ENCODE peak calls at places on chromosome 17, in nine cellular contexts. One of them, this sample, is unnamed.

GRCh38 chr17:83180996-83181481 is 101.6 kb downstream of the METRNL start:
- DNase-seq in NCI-H1105: no peak
- DNase-seq in left lobe of liver: no peak
- DNase-seq in stimulated activated naive CD8-positive, alpha-beta T cell treated with anti-CD3 and anti-CD28 coated beads, Interleukin-15, Interleukin-2, amounts not matched to agents 100 U/mL and 50 U/mL, for 24 hours: peak; percentile 2
- DNase-seq in CD8-positive, alpha-beta memory T cell: no peak
- DNase-seq in pancreas: no peak
- DNase-seq in H7: no peak
- DNase-seq in tibial artery: no peak
- DNase-seq in EH: no peak
- DNase-seq in this sample: no peak

GRCh38 chr17:332558-333322 is 19.9 kb downstream of the RPH3AL start:
- DNase-seq in H7: no peak
- DNase-seq in stimulated activated naive CD8-positive, alpha-beta T cell treated with anti-CD3 and anti-CD28 coated beads, Interleukin-15, Interleukin-2, amounts not matched to agents 100 U/mL and 50 U/mL, for 24 hours: no peak
- DNase-seq in tibial artery: peak; percentile 23
- DNase-seq in pancreas: no peak
- DNase-seq in left lobe of liver: no peak
- DNase-seq in CD8-positive, alpha-beta memory T cell: no peak
- DNase-seq in NCI-H1105: no peak
- DNase-seq in EH: peak; percentile 71
- DNase-seq in this sample: no peak

GRCh38 chr17:75576661-75577060 is 10.9 kb upstream of the MYO15B start:
- DNase-seq in CD8-positive, alpha-beta memory T cell: no peak
- DNase-seq in left lobe of liver: no peak
- DNase-seq in NCI-H1105: no peak
- DNase-seq in tibial artery: no peak
- DNase-seq in pancreas: no peak
- DNase-seq in stimulated activated naive CD8-positive, alpha-beta T cell treated with anti-CD3 and anti-CD28 coated beads, Interleukin-15, Interleukin-2, amounts not matched to agents 100 U/mL and 50 U/mL, for 24 hours: no peak
- DNase-seq in EH: no peak
- DNase-seq in H7: no peak
- DNase-seq in this sample: no peak

GRCh38 chr17:78724999-78725398 is 57.1 kb downstream of the CYTH1 start:
- DNase-seq in CD8-positive, alpha-beta memory T cell: no peak
- DNase-seq in EH: no peak
- DNase-seq in H7: no peak
- DNase-seq in NCI-H1105: no peak
- DNase-seq in left lobe of liver: no peak
- DNase-seq in stimulated activated naive CD8-positive, alpha-beta T cell treated with anti-CD3 and anti-CD28 coated beads, Interleukin-15, Interleukin-2, amounts not matched to agents 100 U/mL and 50 U/mL, for 24 hours: no peak
- DNase-seq in pancreas: no peak
- DNase-seq in tibial artery: no peak
- DNase-seq in this sample: no peak

GRCh38 chr17:12104831-12105230 is 84.2 kb downstream of the MAP2K4 start:
- DNase-seq in H7: no peak
- DNase-seq in tibial artery: no peak
- DNase-seq in stimulated activated naive CD8-positive, alpha-beta T cell treated with anti-CD3 and anti-CD28 coated beads, Interleukin-15, Interleukin-2, amounts not matched to agents 100 U/mL and 50 U/mL, for 24 hours: no peak
- DNase-seq in NCI-H1105: no peak
- DNase-seq in CD8-positive, alpha-beta memory T cell: no peak
- DNase-seq in left lobe of liver: no peak
- DNase-seq in EH: no peak
- DNase-seq in pancreas: no peak
- DNase-seq in this sample: no peak

GRCh38 chr17:4504188-4504587 is 5.5 kb downstream of the SPNS2 start:
- DNase-seq in tibial artery: no peak
- DNase-seq in pancreas: no peak
- DNase-seq in NCI-H1105: no peak
- DNase-seq in stimulated activated naive CD8-positive, alpha-beta T cell treated with anti-CD3 and anti-CD28 coated beads, Interleukin-15, Interleukin-2, amounts not matched to agents 100 U/mL and 50 U/mL, for 24 hours: no peak
- DNase-seq in H7: no peak
- DNase-seq in CD8-positive, alpha-beta memory T cell: no peak
- DNase-seq in left lobe of liver: no peak
- DNase-seq in EH: no peak
- DNase-seq in this sample: no peak

GRCh38 chr17:81635431-81635830 is 1.5 kb downstream of the NPLOC4 start:
- DNase-seq in NCI-H1105: no peak
- DNase-seq in stimulated activated naive CD8-positive, alpha-beta T cell treated with anti-CD3 and anti-CD28 coated beads, Interleukin-15, Interleukin-2, amounts not matched to agents 100 U/mL and 50 U/mL, for 24 hours: no peak
- DNase-seq in left lobe of liver: no peak
- DNase-seq in pancreas: no peak
- DNase-seq in CD8-positive, alpha-beta memory T cell: no peak
- DNase-seq in H7: no peak
- DNase-seq in tibial artery: no peak
- DNase-seq in EH: no peak
- DNase-seq in this sample: no peak

GRCh38 chr17:6178959-6179358 is 108.8 kb downstream of the WSCD1 start:
- DNase-seq in NCI-H1105: no peak
- DNase-seq in H7: no peak
- DNase-seq in left lobe of liver: no peak
- DNase-seq in EH: no peak
- DNase-seq in pancreas: no peak
- DNase-seq in CD8-positive, alpha-beta memory T cell: no peak
- DNase-seq in tibial artery: no peak
- DNase-seq in stimulated activated naive CD8-positive, alpha-beta T cell treated with anti-CD3 and anti-CD28 coated beads, Interleukin-15, Interleukin-2, amounts not matched to agents 100 U/mL and 50 U/mL, for 24 hours: no peak
- DNase-seq in this sample: no peak

GRCh38 chr17:48804936-48805411 is 12.1 kb downstream of the TTLL6 start:
- DNase-seq in left lobe of liver: peak; percentile 66
- DNase-seq in pancreas: peak; percentile 25
- DNase-seq in EH: peak; percentile 61
- DNase-seq in CD8-positive, alpha-beta memory T cell: peak; percentile 45
- DNase-seq in H7: peak; percentile 90
- DNase-seq in tibial artery: peak; percentile 38
- DNase-seq in stimulated activated naive CD8-positive, alpha-beta T cell treated with anti-CD3 and anti-CD28 coated beads, Interleukin-15, Interleukin-2, amounts not matched to agents 100 U/mL and 50 U/mL, for 24 hours: peak; percentile 80
- DNase-seq in NCI-H1105: peak; percentile 40
- DNase-seq in this sample: peak; percentile 67

GRCh38 chr17:28533091-28533670 is 19.2 kb downstream of the UNC119 start:
- DNase-seq in H7: peak; percentile 82
- DNase-seq in pancreas: no peak
- DNase-seq in tibial artery: no peak
- DNase-seq in left lobe of liver: no peak
- DNase-seq in stimulated activated naive CD8-positive, alpha-beta T cell treated with anti-CD3 and anti-CD28 coated beads, Interleukin-15, Interleukin-2, amounts not matched to agents 100 U/mL and 50 U/mL, for 24 hours: no peak
- DNase-seq in CD8-positive, alpha-beta memory T cell: no peak
- DNase-seq in EH: peak; percentile 25
- DNase-seq in NCI-H1105: no peak
- DNase-seq in this sample: no peak

GRCh38 chr17:61662771-61663170 is 71.8 kb upstream of the NACA2 start:
- DNase-seq in stimulated activated naive CD8-positive, alpha-beta T cell treated with anti-CD3 and anti-CD28 coated beads, Interleukin-15, Interleukin-2, amounts not matched to agents 100 U/mL and 50 U/mL, for 24 hours: no peak
- DNase-seq in H7: no peak
- DNase-seq in NCI-H1105: no peak
- DNase-seq in CD8-positive, alpha-beta memory T cell: no peak
- DNase-seq in pancreas: no peak
- DNase-seq in EH: no peak
- DNase-seq in left lobe of liver: no peak
- DNase-seq in tibial artery: no peak
- DNase-seq in this sample: no peak

GRCh38 chr17:5619088-5619740 is 34.9 kb upstream of the NLRP1 start:
- DNase-seq in NCI-H1105: no peak
- DNase-seq in H7: no peak
- DNase-seq in stimulated activated naive CD8-positive, alpha-beta T cell treated with anti-CD3 and anti-CD28 coated beads, Interleukin-15, Interleukin-2, amounts not matched to agents 100 U/mL and 50 U/mL, for 24 hours: no peak
- DNase-seq in tibial artery: no peak
- DNase-seq in left lobe of liver: no peak
- DNase-seq in pancreas: no peak
- DNase-seq in CD8-positive, alpha-beta memory T cell: no peak
- DNase-seq in EH: no peak
- DNase-seq in this sample: peak; percentile 35